ENCODE peak calls at places on chromosome 16, in five cellular contexts. One of them, this sample, is unnamed.
A peak's percentile ranks its signal among the peaks of the same experiment; 100 is the strongest.

GRCh38 chr16:65817066-65817465 is 549.4 kb upstream of the CDH5 start:
- DNase-seq in GM12878: no peak
- DNase-seq in K562: no peak
- DNase-seq in HepG2: no peak
- DNase-seq in H1: peak; percentile 15
- DNase-seq in this sample: peak; percentile 48

GRCh38 chr16:48318630-48319029 is 66.6 kb downstream of the SIAH1 start:
- DNase-seq in H1: peak; percentile 38
- DNase-seq in HepG2: no peak
- DNase-seq in GM12878: peak; percentile 23
- DNase-seq in K562: no peak
- DNase-seq in this sample: peak; percentile 78

GRCh38 chr16:10749680-10750035 is 6.0 kb downstream of the NUBP1 start:
- DNase-seq in HepG2: no peak
- DNase-seq in K562: no peak
- DNase-seq in GM12878: no peak
- DNase-seq in H1: no peak
- DNase-seq in this sample: no peak

GRCh38 chr16:14289692-14290340 is 218.7 kb downstream of the MRTFB start:
- DNase-seq in H1: no peak
- DNase-seq in HepG2: peak; percentile 66
- DNase-seq in GM12878: no peak
- DNase-seq in K562: peak; percentile 80
- DNase-seq in this sample: peak; percentile 86

GRCh38 chr16:9114842-9115241 is 23.4 kb downstream of the HAPSTR1 start:
- DNase-seq in K562: no peak
- DNase-seq in GM12878: no peak
- DNase-seq in H1: no peak
- DNase-seq in HepG2: no peak
- DNase-seq in this sample: no peak

GRCh38 chr16:23496826-23497542 is 13.3 kb downstream of the GGA2 start:
- DNase-seq in GM12878: no peak
- DNase-seq in HepG2: no peak
- DNase-seq in K562: no peak
- DNase-seq in H1: no peak
- DNase-seq in this sample: no peak

GRCh38 chr16:17331071-17331521 is 139.7 kb downstream of the XYLT1 start:
- DNase-seq in GM12878: no peak
- DNase-seq in H1: no peak
- DNase-seq in K562: no peak
- DNase-seq in HepG2: no peak
- DNase-seq in this sample: no peak

GRCh38 chr16:57045694-57046381 is 46.5 kb upstream of the CPNE2 start:
- DNase-seq in K562: peak; percentile 76
- DNase-seq in HepG2: peak; percentile 71
- DNase-seq in H1: no peak
- DNase-seq in GM12878: peak; percentile 55
- DNase-seq in this sample: peak; percentile 84

GRCh38 chr16:88400186-88400585 is 17.4 kb downstream of the ZNF469 start:
- DNase-seq in H1: no peak
- DNase-seq in HepG2: no peak
- DNase-seq in GM12878: no peak
- DNase-seq in K562: no peak
- DNase-seq in this sample: no peak

GRCh38 chr16:19235886-19236285 is 49.6 kb upstream of the CLEC19A start:
- DNase-seq in H1: no peak
- DNase-seq in HepG2: no peak
- DNase-seq in GM12878: no peak
- DNase-seq in K562: no peak
- DNase-seq in this sample: no peak

GRCh38 chr16:22314661-22315626 is 17.7 kb downstream of the POLR3E start:
- DNase-seq in K562: no peak
- DNase-seq in HepG2: no peak
- DNase-seq in H1: no peak
- DNase-seq in GM12878: no peak
- DNase-seq in this sample: no peak

GRCh38 chr16:55434000-55434399 is 45.0 kb upstream of the MMP2 start:
- DNase-seq in GM12878: no peak
- DNase-seq in H1: no peak
- DNase-seq in K562: no peak
- DNase-seq in HepG2: no peak
- DNase-seq in this sample: no peak

GRCh38 chr16:4395055-4395726 is 21.2 kb downstream of the CORO7 start:
- DNase-seq in HepG2: no peak
- DNase-seq in H1: no peak
- DNase-seq in K562: no peak
- DNase-seq in GM12878: no peak
- DNase-seq in this sample: no peak

GRCh38 chr16:88315543-88316105 is 67.1 kb upstream of the ZNF469 start:
- DNase-seq in HepG2: peak; percentile 50
- DNase-seq in H1: no peak
- DNase-seq in GM12878: no peak
- DNase-seq in K562: peak; percentile 71
- DNase-seq in this sample: no peak

GRCh38 chr16:74073471-74073870 is 223.1 kb upstream of the PSMD7 start:
- DNase-seq in K562: no peak
- DNase-seq in H1: no peak
- DNase-seq in HepG2: no peak
- DNase-seq in GM12878: no peak
- DNase-seq in this sample: no peak

GRCh38 chr16:3087243-3087791 is 11.8 kb downstream of the ZSCAN10 start:
- DNase-seq in H1: no peak
- DNase-seq in HepG2: no peak
- DNase-seq in GM12878: no peak
- DNase-seq in K562: peak; percentile 38
- DNase-seq in this sample: peak; percentile 48

GRCh38 chr16:6335072-6335471 is 997.6 kb upstream of the RBFOX1 start:
- DNase-seq in K562: peak; percentile 42
- DNase-seq in H1: no peak
- DNase-seq in HepG2: no peak
- DNase-seq in GM12878: no peak
- DNase-seq in this sample: peak; percentile 79

GRCh38 chr16:89472711-89473075 is 17.7 kb downstream of the ANKRD11 start:
- DNase-seq in K562: no peak
- DNase-seq in GM12878: no peak
- DNase-seq in H1: no peak
- DNase-seq in HepG2: peak; percentile 51
- DNase-seq in this sample: no peak

GRCh38 chr16:53100889-53101288 is 46.1 kb downstream of the CHD9 start:
- DNase-seq in GM12878: no peak
- DNase-seq in H1: no peak
- DNase-seq in HepG2: no peak
- DNase-seq in K562: no peak
- DNase-seq in this sample: no peak

GRCh38 chr16:67265834-67266233 is 13.5 kb upstream of the PLEKHG4 start:
- DNase-seq in H1: no peak
- DNase-seq in HepG2: no peak
- DNase-seq in K562: no peak
- DNase-seq in GM12878: no peak
- DNase-seq in this sample: no peak

GRCh38 chr16:67199808-67200198 is 872 bp downstream of the ELMO3 start:
- DNase-seq in GM12878: no peak
- DNase-seq in H1: no peak
- DNase-seq in K562: no peak
- DNase-seq in HepG2: no peak
- DNase-seq in this sample: peak; percentile 82

GRCh38 chr16:86566966-86567700 is 504 bp downstream of the FOXC2 start:
- DNase-seq in H1: no peak
- DNase-seq in K562: no peak
- DNase-seq in HepG2: no peak
- DNase-seq in GM12878: no peak
- DNase-seq in this sample: peak; percentile 61

GRCh38 chr16:86566601-86566965 is at the start of gene FOXC2:
- DNase-seq in GM12878: no peak
- DNase-seq in K562: peak; percentile 46
- DNase-seq in HepG2: no peak
- DNase-seq in H1: no peak
- DNase-seq in this sample: peak; percentile 99

GRCh38 chr16:86568677-86569623 is 2.3 kb downstream of the FOXC2 start:
- DNase-seq in HepG2: no peak
- DNase-seq in GM12878: no peak
- DNase-seq in K562: no peak
- DNase-seq in H1: no peak
- DNase-seq in this sample: peak; percentile 51

GRCh38 chr16:86569843-86570447 is 3.3 kb downstream of the FOXC2 start:
- DNase-seq in GM12878: no peak
- DNase-seq in HepG2: no peak
- DNase-seq in K562: no peak
- DNase-seq in H1: no peak
- DNase-seq in this sample: no peak

DNA sequence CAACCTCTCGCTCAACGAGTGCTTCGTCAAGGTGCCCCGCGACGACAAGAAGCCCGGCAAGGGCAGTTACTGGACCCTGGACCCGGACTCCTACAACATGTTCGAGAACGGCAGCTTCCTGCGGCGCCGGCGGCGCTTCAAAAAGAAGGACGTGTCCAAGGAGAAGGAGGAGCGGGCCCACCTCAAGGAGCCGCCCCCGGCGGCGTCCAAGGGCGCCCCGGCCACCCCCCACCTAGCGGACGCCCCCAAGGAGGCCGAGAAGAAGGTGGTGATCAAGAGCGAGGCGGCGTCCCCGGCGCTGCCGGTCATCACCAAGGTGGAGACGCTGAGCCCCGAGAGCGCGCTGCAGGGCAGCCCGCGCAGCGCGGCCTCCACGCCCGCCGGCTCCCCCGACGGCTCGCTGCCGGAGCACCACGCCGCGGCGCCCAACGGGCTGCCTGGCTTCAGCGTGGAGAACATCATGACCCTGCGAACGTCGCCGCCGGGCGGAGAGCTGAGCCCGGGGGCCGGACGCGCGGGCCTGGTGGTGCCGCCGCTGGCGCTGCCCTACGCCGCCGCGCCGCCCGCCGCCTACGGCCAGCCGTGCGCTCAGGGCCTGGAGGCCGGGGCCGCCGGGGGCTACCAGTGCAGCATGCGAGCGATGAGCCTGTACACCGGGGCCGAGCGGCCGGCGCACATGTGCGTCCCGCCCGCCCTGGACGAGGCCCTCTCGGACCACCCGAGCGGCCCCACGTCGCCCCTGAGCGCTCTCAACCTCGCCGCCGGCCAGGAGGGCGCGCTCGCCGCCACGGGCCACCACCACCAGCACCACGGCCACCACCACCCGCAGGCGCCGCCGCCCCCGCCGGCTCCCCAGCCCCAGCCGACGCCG is 1.3 kb downstream of the FOXC2 start:
- DNase-seq in K562: no peak
- DNase-seq in GM12878: no peak
- DNase-seq in H1: no peak
- DNase-seq in HepG2: no peak
- DNase-seq in this sample: peak; percentile 66
- H3K4me3 ChIP-seq in K562: no peak overlapping the region
- H3K4me3 ChIP-seq in GM12878: no peak overlapping the region
- H3K4me3 ChIP-seq in H1: no peak overlapping the region
- H3K4me3 ChIP-seq in HepG2: no peak overlapping the region
- H3K4me3 ChIP-seq in this sample: peak overlapping the region; percentile 57

DNA sequence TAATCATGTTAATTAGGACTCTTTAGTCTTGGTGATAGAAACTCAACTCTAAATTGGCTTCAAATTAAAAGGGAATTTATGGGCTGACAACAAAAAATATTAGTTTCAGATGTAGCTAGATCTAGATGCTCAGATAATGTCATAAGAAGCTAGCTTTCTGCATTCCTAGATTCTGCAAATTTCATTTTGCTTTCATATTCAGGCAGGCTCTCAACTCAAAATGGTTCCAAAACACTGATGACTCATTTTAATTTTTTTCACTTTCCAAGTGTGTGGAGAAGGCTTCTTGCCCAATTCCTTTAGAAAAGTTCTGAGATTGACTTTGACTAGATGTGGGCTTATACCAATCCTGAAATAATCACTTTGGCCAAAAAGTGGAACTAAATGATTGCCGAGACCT is 236.7 kb upstream of the GOT2 start:
- DNase-seq in K562: no peak
- DNase-seq in GM12878: no peak
- DNase-seq in H1: no peak
- DNase-seq in HepG2: no peak
- DNase-seq in this sample: no peak
- TF ChIP-seq CREB1 in K562: no peak
- TF ChIP-seq CREB1 in GM12878: no peak
- TF ChIP-seq CREB1 in H1: no peak
- TF ChIP-seq CREB1 in HepG2: no peak
- TF ChIP-seq CREB1 in this sample: no peak

DNA sequence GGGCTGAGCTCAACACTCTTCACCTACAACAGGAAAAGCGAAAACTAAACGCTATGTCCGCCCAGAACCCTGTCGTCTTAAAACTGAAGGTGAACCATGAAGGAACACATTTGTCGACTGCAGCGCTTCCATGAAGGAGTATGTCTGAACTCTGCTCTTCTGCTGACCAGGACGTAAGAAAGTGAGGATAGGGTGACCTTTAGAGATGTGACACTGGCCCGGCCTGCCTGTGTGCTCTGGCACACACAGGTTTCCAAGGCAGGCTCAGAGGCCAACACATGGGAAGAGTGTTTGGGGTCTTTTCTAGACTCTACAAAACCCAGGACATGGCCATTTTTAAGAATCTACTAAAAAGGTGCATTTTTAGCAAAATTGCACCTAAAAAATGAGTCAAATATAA is 21.1 kb downstream of the MARF1 start:
- DNase-seq in H1: no peak
- DNase-seq in HepG2: no peak
- DNase-seq in GM12878: no peak
- DNase-seq in K562: no peak
- DNase-seq in this sample: no peak
- H3K36me3 ChIP-seq in H1: peaks cover 48% of the 10 kb centered on the region
- H3K36me3 ChIP-seq in HepG2: peaks cover 83% of the 10 kb centered on the region
- H3K36me3 ChIP-seq in GM12878: peaks cover 42% of the 10 kb centered on the region
- H3K36me3 ChIP-seq in K562: peaks cover 81% of the 10 kb centered on the region
- H3K36me3 ChIP-seq in this sample: peaks cover 16% of the 10 kb centered on the region

GRCh38 chr16:71459510-71459909 is 2.5 kb downstream of the ZNF23 start:
- DNase-seq in GM12878: no peak
- DNase-seq in H1: no peak
- DNase-seq in K562: no peak
- DNase-seq in HepG2: no peak
- DNase-seq in this sample: no peak

GRCh38 chr16:71460246-71460645 is 1.8 kb downstream of the ZNF23 start:
- DNase-seq in HepG2: no peak
- DNase-seq in H1: no peak
- DNase-seq in K562: no peak
- DNase-seq in GM12878: no peak
- DNase-seq in this sample: no peak

GRCh38 chr16:71453051-71453450 is 9.0 kb downstream of the ZNF23 start:
- DNase-seq in K562: no peak
- DNase-seq in GM12878: no peak
- DNase-seq in H1: no peak
- DNase-seq in HepG2: no peak
- DNase-seq in this sample: no peak

GRCh38 chr16:71461686-71462648 is at the start of gene ZNF23:
- DNase-seq in HepG2: peak; percentile 64
- DNase-seq in K562: peak; percentile 94
- DNase-seq in GM12878: peak; percentile 39
- DNase-seq in H1: no peak
- DNase-seq in this sample: peak; percentile 83

GRCh38 chr16:71456801-71457200 is 5.2 kb downstream of the ZNF23 start:
- DNase-seq in GM12878: no peak
- DNase-seq in HepG2: no peak
- DNase-seq in K562: no peak
- DNase-seq in H1: no peak
- DNase-seq in this sample: no peak
- H3K4me3 ChIP-seq in GM12878: no peak overlapping the region
- H3K4me3 ChIP-seq in HepG2: no peak overlapping the region
- H3K4me3 ChIP-seq in K562: no peak overlapping the region
- H3K4me3 ChIP-seq in H1: no peak overlapping the region
- H3K4me3 ChIP-seq in this sample: no peak overlapping the region

This sample was measured in GM23338.